ENCODE peak calls at places on chromosomes 1 and 21, in four cellular contexts. One of them, this sample, is unnamed.

GRCh38 chr1:169348356-169349036 is 19.1 kb downstream of the NME7 start:
- DNase-seq in lower lobe of right lung: no peak
- DNase-seq in HCT116: peak; percentile 57
- DNase-seq in ovary: no peak
- DNase-seq in this sample: peak; percentile 29

GRCh38 chr1:7229696-7230095 is 444.4 kb downstream of the CAMTA1 start:
- DNase-seq in lower lobe of right lung: no peak
- DNase-seq in HCT116: no peak
- DNase-seq in ovary: no peak
- DNase-seq in this sample: no peak

GRCh38 chr1:8571200-8571984 is 246.0 kb downstream of the RERE start:
- DNase-seq in lower lobe of right lung: no peak
- DNase-seq in HCT116: no peak
- DNase-seq in ovary: no peak
- DNase-seq in this sample: peak; percentile 22

GRCh38 chr1:206684478-206685255 is at the start of gene MAPKAPK2:
- DNase-seq in lower lobe of right lung: peak; percentile 88
- DNase-seq in HCT116: peak; percentile 23
- DNase-seq in ovary: peak; percentile 85
- DNase-seq in this sample: no peak

GRCh38 chr1:18060331-18060730 is 47.3 kb upstream of the IGSF21 start:
- DNase-seq in lower lobe of right lung: no peak
- DNase-seq in HCT116: no peak
- DNase-seq in ovary: no peak
- DNase-seq in this sample: no peak

GRCh38 chr1:8113257-8114220 is 87.4 kb upstream of the ERRFI1 start:
- DNase-seq in lower lobe of right lung: no peak
- DNase-seq in HCT116: no peak
- DNase-seq in ovary: no peak
- DNase-seq in this sample: no peak

GRCh38 chr1:7300893-7301292 is 470.2 kb upstream of the VAMP3 start:
- DNase-seq in lower lobe of right lung: no peak
- DNase-seq in HCT116: peak; percentile 84
- DNase-seq in ovary: no peak
- DNase-seq in this sample: peak; percentile 52

GRCh38 chr1:39990428-39990827 is 35.5 kb downstream of the MFSD2A start:
- DNase-seq in lower lobe of right lung: no peak
- DNase-seq in HCT116: no peak
- DNase-seq in ovary: no peak
- DNase-seq in this sample: no peak

GRCh38 chr1:55127827-55128343 is 87.3 kb downstream of the USP24 start:
- DNase-seq in lower lobe of right lung: no peak
- DNase-seq in HCT116: no peak
- DNase-seq in ovary: no peak
- DNase-seq in this sample: no peak

GRCh38 chr1:50975436-50975835 is 5.4 kb downstream of the CDKN2C start:
- DNase-seq in lower lobe of right lung: no peak
- DNase-seq in HCT116: no peak
- DNase-seq in ovary: no peak
- DNase-seq in this sample: no peak

GRCh38 chr1:158176399-158176798 is 4.3 kb upstream of the CD1D start:
- DNase-seq in lower lobe of right lung: no peak
- DNase-seq in HCT116: no peak
- DNase-seq in ovary: no peak
- DNase-seq in this sample: no peak
- H3K27ac ChIP-seq in lower lobe of right lung: no peak overlapping the region
- H3K27ac ChIP-seq in HCT116: no peak overlapping the region
- H3K27ac ChIP-seq in ovary: no peak overlapping the region
- H3K27ac ChIP-seq in this sample: no peak overlapping the region

DNA sequence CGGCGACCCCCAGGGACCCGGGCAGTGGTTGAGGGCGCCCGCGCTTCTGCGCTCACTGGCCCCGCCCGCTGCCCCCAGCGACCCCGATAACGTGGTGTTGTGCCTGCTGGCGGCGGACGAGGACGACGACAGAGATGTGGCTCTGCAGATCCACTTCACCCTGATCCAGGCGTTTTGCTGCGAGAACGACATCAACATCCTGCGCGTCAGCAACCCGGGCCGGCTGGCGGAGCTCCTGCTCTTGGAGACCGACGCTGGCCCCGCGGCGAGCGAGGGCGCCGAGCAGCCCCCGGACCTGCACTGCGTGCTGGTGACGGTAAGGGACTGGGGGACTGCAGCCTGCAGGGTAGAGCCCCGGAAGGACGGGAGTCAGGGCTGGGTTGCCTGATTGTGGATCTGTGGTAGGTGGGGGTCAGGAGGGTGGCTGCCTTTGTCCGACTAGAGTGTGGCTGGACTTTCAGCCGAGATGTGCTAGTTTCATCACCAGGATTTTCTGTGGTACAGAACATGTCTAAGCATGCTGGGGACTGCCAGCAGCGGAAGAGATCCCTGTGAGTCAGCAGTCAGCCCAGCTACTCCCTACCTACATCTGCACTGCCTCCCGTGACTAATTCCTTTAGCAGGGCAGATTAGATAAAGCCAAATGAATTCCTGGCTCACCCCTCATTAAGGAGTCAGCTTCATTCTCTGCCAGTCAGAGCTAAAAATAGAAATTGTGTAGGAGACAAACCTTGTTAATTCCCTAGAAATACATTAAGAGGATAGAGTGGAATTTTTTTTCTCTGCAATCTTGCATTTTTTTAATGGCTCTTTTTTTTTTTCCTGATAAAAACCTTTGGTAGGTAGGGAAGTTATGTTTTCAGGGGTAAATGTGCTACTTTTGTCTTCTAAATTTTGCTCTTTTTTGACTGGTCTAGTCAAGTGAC is 1.5 kb downstream of the GADD45A start:
- DNase-seq in lower lobe of right lung: peak; percentile 75
- DNase-seq in HCT116: peak; percentile 91
- DNase-seq in ovary: peak; percentile 78
- DNase-seq in this sample: peak; percentile 88
- TF ChIP-seq CTCF in lower lobe of right lung: no peak
- TF ChIP-seq CTCF in HCT116: no peak
- TF ChIP-seq CTCF in ovary: no peak
- TF ChIP-seq CTCF in this sample: peak; percentile 22

DNA sequence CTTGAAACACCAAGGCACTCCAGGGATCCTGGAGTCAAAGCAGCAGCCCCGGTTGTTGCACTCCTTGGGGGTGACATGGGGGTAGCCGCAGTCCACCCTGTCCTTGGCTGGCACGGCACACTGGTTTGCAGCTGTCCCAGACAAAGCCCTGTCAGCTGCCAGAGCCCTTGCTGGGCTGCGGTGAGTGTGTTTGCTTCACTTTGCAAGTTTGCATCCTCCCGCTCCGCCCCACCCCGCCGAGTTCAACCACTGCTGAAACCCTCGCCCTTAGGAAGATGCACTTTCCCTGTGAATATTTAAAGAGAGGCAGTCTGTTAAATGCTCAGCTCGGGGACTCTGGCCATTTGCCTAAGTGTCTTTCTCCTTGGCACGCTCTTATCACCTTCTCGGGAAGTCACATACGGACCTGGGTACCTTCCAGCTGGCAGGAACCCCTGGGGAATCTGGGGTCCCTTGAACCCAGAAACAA is 1.7 kb downstream of the TFF3 start:
- DNase-seq in lower lobe of right lung: no peak
- DNase-seq in HCT116: no peak
- DNase-seq in ovary: no peak
- DNase-seq in this sample: no peak
- H3K27me3 ChIP-seq in lower lobe of right lung: peaks cover 3% of the 10 kb centered on the region
- H3K27me3 ChIP-seq in HCT116: no peaks in the 10 kb centered on the region
- H3K27me3 ChIP-seq in ovary: no peaks in the 10 kb centered on the region
- H3K27me3 ChIP-seq in this sample: peaks cover 19% of the 10 kb centered on the region

GRCh38 chr1:209428241-209428921 is 155.1 kb upstream of the CAMK1G start:
- DNase-seq in lower lobe of right lung: no peak
- DNase-seq in HCT116: no peak
- DNase-seq in ovary: no peak
- DNase-seq in this sample: peak; percentile 95
- H3K27ac ChIP-seq in lower lobe of right lung: no peak overlapping the region
- H3K27ac ChIP-seq in HCT116: no peak overlapping the region
- H3K27ac ChIP-seq in ovary: no peak overlapping the region
- H3K27ac ChIP-seq in this sample: peak overlapping the region; percentile 90